ENCODE peak calls at places on chromosomes 11 and 22, in seven cellular contexts. F, O, G, Z, V, L and A are unnamed samples.
A peak's percentile ranks its signal among the peaks of the same experiment; 100 is the strongest.

GRCh38 chr11:40421187-40421586 is 1038.3 kb downstream of the LRRC4C start:
- DNase-seq in F (no peak), O (no peak), G (no peak), Z (no peak), V (no peak), L (no peak), A (no peak)

GRCh38 chr22:48707749-48708557 is 1119.7 kb downstream of the BRD1 start:
- DNase-seq in F (no peak), O (no peak), G (no peak), Z (no peak), V (no peak), L (no peak), A (no peak)

GRCh38 chr11:120129570-120129969 is 8.3 kb downstream of the TRIM29 start:
- DNase-seq in F (no peak), O (no peak), G (no peak), Z (no peak), V (no peak), L (no peak), A (no peak)

GRCh38 chr11:41499429-41499828 is 40.0 kb upstream of the LRRC4C start:
- DNase-seq in F (no peak), O (peak; percentile 17), G (no peak), Z (no peak), V (no peak), L (no peak), A (no peak)

GRCh38 chr11:1564535-1565172 is 7.4 kb downstream of the DUSP8 start:
- DNase-seq in F (peak; percentile 88), O (peak; percentile 84), G (peak; percentile 31), Z (peak; percentile 64), V (peak; percentile 80), L (peak; percentile 83), A (peak; percentile 57)

GRCh38 chr11:72752088-72752914 is at the start of gene ARAP1:
- DNase-seq in F (peak; percentile 81), O (peak; percentile 83), G (no peak), Z (peak; percentile 85), V (peak; percentile 90), L (no peak), A (peak; percentile 62)

GRCh38 chr11:65890324-65891179 is at the start of gene CCDC85B:
- DNase-seq in F (peak; percentile 99), O (peak; percentile 94), G (peak; percentile 66), Z (peak; percentile 95), V (peak; percentile 98), L (peak; percentile 89), A (peak; percentile 97)

GRCh38 chr22:46512683-46513082 is 24.7 kb downstream of the CELSR1 start:
- DNase-seq in F (no peak), O (no peak), G (no peak), Z (no peak), V (peak; percentile 3), L (no peak), A (no peak)

GRCh38 chr22:24584871-24585411 is 7.9 kb downstream of the LRRC75B start:
- DNase-seq in F (no peak), O (no peak), G (no peak), Z (no peak), V (no peak), L (no peak), A (no peak)

GRCh38 chr11:965206-965775 is 39.6 kb downstream of the AP2A2 start:
- DNase-seq in F (no peak), O (no peak), G (no peak), Z (no peak), V (no peak), L (no peak), A (no peak)

GRCh38 chr22:24803064-24803542 is 2.9 kb upstream of the SGSM1 start:
- DNase-seq in F (peak; percentile 49), O (peak; percentile 95), G (no peak), Z (peak; percentile 37), V (peak; percentile 72), L (no peak), A (peak; percentile 39)

GRCh38 chr11:70579376-70579955 is 181.1 kb downstream of the CTTN start:
- DNase-seq in F (no peak), O (no peak), G (no peak), Z (no peak), V (no peak), L (no peak), A (no peak)

GRCh38 chr11:60155928-60156327 is 27.0 kb downstream of the MS4A6A start:
- DNase-seq in F (no peak), O (no peak), G (no peak), Z (no peak), V (no peak), L (no peak), A (no peak)

GRCh38 chr11:120573756-120574354 is 62.3 kb downstream of the GRIK4 start:
- DNase-seq in F (no peak), O (no peak), G (no peak), Z (no peak), V (no peak), L (no peak), A (no peak)

GRCh38 chr22:37815593-37815992 is 7.6 kb upstream of the GALR3 start:
- DNase-seq in F (no peak), O (no peak), G (no peak), Z (no peak), V (no peak), L (no peak), A (no peak)

GRCh38 chr11:75562836-75563484 is 907 bp downstream of the SERPINH1 start:
- DNase-seq in F (peak; percentile 78), O (peak; percentile 98), G (no peak), Z (peak; percentile 49), V (peak; percentile 80), L (no peak), A (no peak)

GRCh38 chr11:30000986-30001385 is 15.8 kb downstream of the KCNA4 start:
- DNase-seq in F (no peak), O (peak; percentile 28), G (no peak), Z (no peak), V (no peak), L (no peak), A (no peak)

GRCh38 chr11:29448246-29448877 is 568.5 kb downstream of the KCNA4 start:
- DNase-seq in F (no peak), O (peak; percentile 57), G (no peak), Z (peak; percentile 34), V (peak; percentile 47), L (no peak), A (no peak)

GRCh38 chr22:19753996-19754700 is 6.4 kb upstream of the TBX1 start:
- DNase-seq in F (no peak), O (no peak), G (no peak), Z (no peak), V (no peak), L (no peak), A (no peak)

GRCh38 chr11:33040127-33040861 is 922 bp downstream of the TCP11L1 start:
- DNase-seq in F (peak; percentile 36), O (peak; percentile 22), G (no peak), Z (peak; percentile 49), V (peak; percentile 44), L (no peak), A (no peak)

GRCh38 chr11:67271548-67272284 is 5.4 kb downstream of the GRK2 start:
- DNase-seq in F (no peak), O (no peak), G (no peak), Z (no peak), V (no peak), L (no peak), A (no peak)

GRCh38 chr11:68727783-68728182 is 23.5 kb downstream of the TESMIN start:
- DNase-seq in F (peak; percentile 44), O (no peak), G (no peak), Z (no peak), V (no peak), L (no peak), A (no peak)

GRCh38 chr22:36430863-36431262 is 43.1 kb upstream of the MYH9 start:
- DNase-seq in F (peak; percentile 33), O (no peak), G (no peak), Z (no peak), V (no peak), L (no peak), A (no peak)

GRCh38 chr11:120314861-120315260 is 10.2 kb upstream of the TLCD5 start:
- DNase-seq in F (no peak), O (no peak), G (no peak), Z (no peak), V (no peak), L (no peak), A (no peak)

GRCh38 chr22:30575859-30576258 is 1.4 kb upstream of the GAL3ST1 start:
- DNase-seq in F (no peak), O (no peak), G (no peak), Z (no peak), V (no peak), L (no peak), A (no peak)

GRCh38 chr22:19807161-19807913 is 46.8 kb downstream of the TBX1 start:
- DNase-seq in F (no peak), O (no peak), G (no peak), Z (no peak), V (peak; percentile 3), L (no peak), A (no peak)

GRCh38 chr11:110896358-110896757 is 184.1 kb upstream of the ARHGAP20 start:
- DNase-seq in F (peak; percentile 93), O (no peak), G (no peak), Z (no peak), V (no peak), L (peak; percentile 43), A (no peak)

GRCh38 chr11:76062733-76063132 is 143.6 kb downstream of the WNT11 start:
- DNase-seq in F (no peak), O (no peak), G (no peak), Z (no peak), V (no peak), L (no peak), A (no peak)

GRCh38 chr22:28917747-28918543 is 34.6 kb downstream of the ZNRF3 start:
- DNase-seq in F (peak; percentile 55), O (peak; percentile 54), G (no peak), Z (no peak), V (peak; percentile 61), L (no peak), A (no peak)

GRCh38 chr11:117449111-117449693 is 121.5 kb downstream of the CEP164 start:
- DNase-seq in F (no peak), O (no peak), G (no peak), Z (no peak), V (no peak), L (no peak), A (no peak)
- TF ChIP-seq CTCF in F (no peak), O (no peak), G (no peak), Z (no peak), V (no peak), L (no peak), A (no peak)

GRCh38 chr11:45678962-45679361 is 13.5 kb upstream of the CHST1 start:
- DNase-seq in F (no peak), O (no peak), G (no peak), Z (no peak), V (no peak), L (no peak), A (no peak)
- TF ChIP-seq CTCF in F (no peak), O (peak; percentile 59), G (no peak), Z (no peak), V (no peak), L (no peak), A (no peak)

GRCh38 chr11:106133529-106133928 is 56.1 kb downstream of the AASDHPPT start:
- DNase-seq in F (peak; percentile 21), O (peak; percentile 28), G (no peak), Z (no peak), V (no peak), L (no peak), A (no peak)
- TF ChIP-seq CTCF in F (no peak), O (peak; percentile 66), G (no peak), Z (peak; percentile 15), V (no peak), L (peak; percentile 37), A (no peak)

GRCh38 chr11:114610984-114611944 is 15.7 kb upstream of the NXPE4 start:
- DNase-seq in F (no peak), O (peak; percentile 1), G (no peak), Z (no peak), V (peak; percentile 5), L (no peak), A (no peak)
- TF ChIP-seq CTCF in F (no peak), O (peak; percentile 43), G (no peak), Z (no peak), V (no peak), L (no peak), A (no peak)